ENCODE peak calls at places on chromosomes 5 and 9, in six cellular contexts. I is H9, C is heart left ventricle, J is cardiac muscle cell, Y is upper lobe of right lung, H is adrenal gland. D is an unnamed sample. For H3K9me3, the result is how much of the 10 kb centered on the place peaks cover.

GRCh38 chr5:124157320-124157719 is 589.1 kb downstream of the ZNF608 start:
- DNase-seq in I (no peak), C (no peak), J (no peak), Y (no peak), H (no peak), D (no peak)

GRCh38 chr5:71938886-71939285 is 168.4 kb upstream of the MAP1B start:
- DNase-seq in I (peak), C (no peak), J (no peak), Y (peak), H (no peak), D (peak)

GRCh38 chr9:22813520-22813919 is 366.9 kb downstream of the DMRTA1 start:
- DNase-seq in I (no peak), C (no peak), J (peak), Y (no peak), H (no peak), D (no peak)

GRCh38 chr9:71839665-71840064 is 71.3 kb downstream of the ABHD17B start:
- DNase-seq in I (no peak), C (no peak), J (no peak), Y (no peak), H (no peak), D (no peak)

GRCh38 chr5:74641014-74641777 is 668 bp upstream of the ENC1 start:
- DNase-seq in I (peak), C (peak), J (peak), Y (peak), H (peak), D (peak)

GRCh38 chr9:137050570-137050969 is 3.3 kb downstream of the ENTPD2 start:
- DNase-seq in I (no peak), C (no peak), J (no peak), Y (no peak), H (no peak), D (no peak)

GRCh38 chr9:34374339-34374738 is 2.4 kb downstream of the MYORG start:
- DNase-seq in I (no peak), C (no peak), J (no peak), Y (no peak), H (no peak), D (no peak)

GRCh38 chr5:179969110-179969509 is 61.4 kb upstream of the TBC1D9B start:
- DNase-seq in I (no peak), C (no peak), J (no peak), Y (no peak), H (no peak), D (no peak)

GRCh38 chr5:149546974-149547373 is 4.3 kb downstream of the CSNK1A1 start:
- DNase-seq in I (no peak), C (no peak), J (no peak), Y (no peak), H (no peak), D (no peak)

GRCh38 chr9:77005216-77005615 is 14.2 kb upstream of the FOXB2 start:
- DNase-seq in I (no peak), C (no peak), J (no peak), Y (no peak), H (no peak), D (peak)

GRCh38 chr9:112124156-112124555 is 50.9 kb downstream of the SUSD1 start:
- DNase-seq in I (no peak), C (no peak), J (no peak), Y (no peak), H (no peak), D (no peak)

GRCh38 chr5:134769206-134769605 is 10.6 kb downstream of the DDX46 start:
- DNase-seq in I (no peak), C (no peak), J (no peak), Y (no peak), H (peak), D (no peak)

GRCh38 chr5:84536797-84537196 is 152.1 kb upstream of the EDIL3 start:
- DNase-seq in I (no peak), C (no peak), J (no peak), Y (no peak), H (no peak), D (no peak)

GRCh38 chr9:92187390-92187789 is 72.2 kb upstream of the SPTLC1 start:
- DNase-seq in I (no peak), C (no peak), J (no peak), Y (no peak), H (no peak), D (no peak)

GRCh38 chr5:41214199-41214598 is 867 bp upstream of the C6 start:
- DNase-seq in I (no peak), C (no peak), J (no peak), Y (no peak), H (no peak), D (no peak)

GRCh38 chr9:99147177-99147576 is 42.3 kb downstream of the TGFBR1 start:
- DNase-seq in I (no peak), C (no peak), J (no peak), Y (no peak), H (no peak), D (no peak)

GRCh38 chr5:160457255-160457654 is 35.6 kb downstream of the PTTG1 start:
- DNase-seq in I (no peak), C (no peak), J (no peak), Y (no peak), H (no peak), D (no peak)

GRCh38 chr9:20041717-20042116 is 252.9 kb upstream of the SLC24A2 start:
- DNase-seq in I (no peak), C (peak), J (peak), Y (no peak), H (no peak), D (no peak)

GRCh38 chr5:88142801-88143692 is 125.6 kb downstream of the TMEM161B start:
- DNase-seq in I (no peak), C (no peak), J (no peak), Y (no peak), H (peak), D (peak)

GRCh38 chr5:73437126-73438047 is 11.2 kb downstream of the FOXD1 start:
- DNase-seq in I (peak), C (no peak), J (peak), Y (no peak), H (no peak), D (peak)

GRCh38 chr5:74630387-74631087 is 10.0 kb downstream of the ENC1 start:
- DNase-seq in I (no peak), C (no peak), J (no peak), Y (no peak), H (no peak), D (no peak)

GRCh38 chr5:41695920-41696582 is 174.2 kb downstream of the OXCT1 start:
- DNase-seq in I (peak), C (no peak), J (no peak), Y (no peak), H (no peak), D (peak)

GRCh38 chr9:16143947-16144890 is 591.4 kb downstream of the CCDC171 start:
- DNase-seq in I (no peak), C (no peak), J (no peak), Y (no peak), H (no peak), D (no peak)

GRCh38 chr5:168057905-168058304 is 233.5 kb upstream of the WWC1 start:
- DNase-seq in I (no peak), C (no peak), J (no peak), Y (no peak), H (no peak), D (no peak)

GRCh38 chr5:891117-891836 is 1.3 kb downstream of the BRD9 start:
- DNase-seq in I (peak), C (no peak), J (no peak), Y (no peak), H (no peak), D (peak)

GRCh38 chr9:132187006-132187760 is 25.3 kb downstream of the NTNG2 start:
- DNase-seq in I (peak), C (no peak), J (no peak), Y (no peak), H (peak), D (no peak)

GRCh38 chr5:151191661-151192060 is 32.2 kb downstream of the CCDC69 start:
- DNase-seq in I (peak), C (no peak), J (no peak), Y (peak), H (no peak), D (peak)

GRCh38 chr5:151186052-151186451 is 28.5 kb upstream of the ANXA6 start:
- DNase-seq in I (no peak), C (no peak), J (no peak), Y (no peak), H (no peak), D (no peak)

GRCh38 chr5:151192626-151193025 is 31.3 kb downstream of the CCDC69 start:
- DNase-seq in I (no peak), C (no peak), J (no peak), Y (no peak), H (no peak), D (no peak)

GRCh38 chr5:151186538-151186937 is 29.0 kb upstream of the ANXA6 start:
- DNase-seq in I (no peak), C (no peak), J (no peak), Y (peak), H (no peak), D (no peak)

DNA sequence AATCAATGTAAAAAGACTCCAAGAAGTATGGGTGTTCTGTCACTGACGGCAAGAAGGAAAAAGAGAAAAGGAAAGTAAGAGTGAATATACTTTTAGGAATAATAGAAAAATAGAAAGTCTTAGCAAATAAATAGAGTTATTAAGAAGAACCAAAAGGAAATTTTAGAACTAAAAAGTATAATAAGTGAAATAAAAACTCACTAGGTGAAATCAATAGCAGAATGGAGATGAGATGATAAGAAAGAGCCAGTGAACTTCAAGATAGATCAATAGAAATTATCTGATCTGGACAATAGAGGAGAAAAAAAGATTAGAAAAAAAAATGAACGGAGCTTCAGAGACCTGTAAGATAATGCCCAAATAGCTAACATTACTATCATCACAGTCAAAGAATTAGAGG is 31.6 kb upstream of the ANXA6 start:
- DNase-seq in I (no peak), C (no peak), J (no peak), Y (no peak), H (no peak), D (no peak)
- H3K9me3 ChIP-seq in I (under half), C (under half), J (under half), Y (under half), H (under half), D (under half)

DNA sequence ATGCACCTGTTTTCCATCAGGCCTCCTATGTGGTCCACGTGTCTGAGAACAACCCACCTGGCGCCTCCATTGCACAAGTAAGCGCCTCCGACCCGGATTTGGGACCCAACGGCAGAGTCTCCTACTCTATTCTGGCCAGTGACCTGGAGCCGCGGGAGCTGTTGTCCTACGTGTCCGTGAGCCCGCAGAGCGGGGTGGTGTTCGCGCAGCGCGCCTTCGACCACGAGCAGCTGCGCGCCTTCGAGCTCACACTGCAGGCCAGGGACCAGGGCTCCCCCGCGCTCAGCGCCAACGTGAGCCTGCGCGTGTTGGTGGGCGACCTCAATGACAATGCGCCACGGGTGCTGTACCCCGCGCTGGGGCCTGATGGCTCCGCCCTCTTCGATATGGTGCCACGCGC is 1.7 kb downstream of the PCDHGB1 start:
- DNase-seq in I (no peak), C (no peak), J (no peak), Y (no peak), H (no peak), D (no peak)
- H3K9me3 ChIP-seq in I (under half), C (under half), J (under half), Y (under half), H (under half), D (half or more)

GRCh38 chr9:80449513-80449912 is 877.7 kb downstream of the TLE4 start:
- DNase-seq in I (no peak), C (no peak), J (no peak), Y (no peak), H (no peak), D (peak)
- H3K9me3 ChIP-seq in I (under half), C (under half), J (under half), Y (under half), H (under half), D (under half)

GRCh38 chr5:166068547-166069335 is 2222.7 kb upstream of the WWC1 start:
- DNase-seq in I (no peak), C (no peak), J (no peak), Y (no peak), H (no peak), D (no peak)
- H3K9me3 ChIP-seq in I (under half), C (under half), J (under half), Y (under half), H (under half), D (under half)

GRCh38 chr5:140791111-140791510 is 3.5 kb upstream of the PCDHA2 start:
- DNase-seq in I (no peak), C (no peak), J (no peak), Y (no peak), H (no peak), D (no peak)

GRCh38 chr5:140780512-140780911 is 5.4 kb upstream of the PCDHA1 start:
- DNase-seq in I (no peak), C (no peak), J (no peak), Y (no peak), H (no peak), D (no peak)

GRCh38 chr5:140785905-140786686 is at the start of gene PCDHA1:
- DNase-seq in I (no peak), C (no peak), J (no peak), Y (no peak), H (no peak), D (no peak)
- H3K9me3 ChIP-seq in I (under half), C (under half), J (under half), Y (under half), H (under half), D (under half)

DNA sequence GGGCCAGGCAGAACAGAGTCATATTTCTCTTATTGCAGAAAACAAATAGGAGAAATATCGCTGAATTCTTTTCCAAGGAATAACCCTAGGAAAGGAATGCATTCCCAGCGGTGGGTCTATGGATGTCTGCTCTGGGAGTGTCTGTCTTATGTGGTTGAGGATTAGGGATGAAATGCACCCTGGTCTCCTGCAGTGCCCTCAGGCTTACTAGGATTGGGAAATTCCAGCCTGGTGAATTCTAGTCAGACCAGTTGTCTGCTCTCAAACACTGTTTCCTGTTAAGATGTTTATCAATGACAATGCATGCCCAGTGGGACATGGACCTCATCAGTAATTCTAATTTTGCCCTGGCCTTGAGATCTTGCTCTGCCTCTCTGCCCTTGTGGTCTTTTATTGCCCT is 136.1 kb upstream of the ELAVL2 start:
- DNase-seq in I (peak), C (no peak), J (no peak), Y (no peak), H (no peak), D (peak)
- H3K9me3 ChIP-seq in I (under half), C (under half), J (under half), Y (under half), H (under half), D (under half)